ENCODE peak calls at places on chromosomes 6 and 20, in four cellular contexts. Y is stomach, O is pancreas, J is breast epithelium. F is an unnamed sample.

GRCh38 chr6:46024122-46024769 is 8.6 kb upstream of the CLIC5 start:
- DNase-seq in Y (no peak), O (no peak), J (no peak), F (no peak)

GRCh38 chr6:71403422-71404134 is 115.0 kb downstream of the OGFRL1 start:
- DNase-seq in Y (no peak), O (no peak), J (no peak), F (no peak)

GRCh38 chr6:45054610-45055009 is 273.5 kb upstream of the RUNX2 start:
- DNase-seq in Y (no peak), O (no peak), J (no peak), F (no peak)

GRCh38 chr6:14476793-14477531 is 359.4 kb downstream of the CD83 start:
- DNase-seq in Y (peak; percentile 51), O (peak; percentile 55), J (peak; percentile 39), F (no peak)

GRCh38 chr6:168288781-168289570 is 30.6 kb downstream of the DACT2 start:
- DNase-seq in Y (no peak), O (no peak), J (no peak), F (no peak)

GRCh38 chr20:5078399-5078958 is 41.3 kb downstream of the PCNA start:
- DNase-seq in Y (peak; percentile 75), O (no peak), J (peak; percentile 40), F (peak; percentile 55)

GRCh38 chr20:51121272-51121671 is 98.4 kb upstream of the KCNG1 start:
- DNase-seq in Y (no peak), O (no peak), J (no peak), F (no peak)

GRCh38 chr6:71239694-71240093 is 48.9 kb upstream of the OGFRL1 start:
- DNase-seq in Y (no peak), O (no peak), J (no peak), F (no peak)

GRCh38 chr6:4504700-4505099 is 271.5 kb upstream of the CDYL start:
- DNase-seq in Y (no peak), O (no peak), J (no peak), F (no peak)

GRCh38 chr6:155528982-155529453 is 73.4 kb upstream of the NOX3 start:
- DNase-seq in Y (no peak), O (no peak), J (no peak), F (no peak)

GRCh38 chr6:71124340-71124739 is 164.3 kb upstream of the OGFRL1 start:
- DNase-seq in Y (no peak), O (no peak), J (no peak), F (no peak)

DNA sequence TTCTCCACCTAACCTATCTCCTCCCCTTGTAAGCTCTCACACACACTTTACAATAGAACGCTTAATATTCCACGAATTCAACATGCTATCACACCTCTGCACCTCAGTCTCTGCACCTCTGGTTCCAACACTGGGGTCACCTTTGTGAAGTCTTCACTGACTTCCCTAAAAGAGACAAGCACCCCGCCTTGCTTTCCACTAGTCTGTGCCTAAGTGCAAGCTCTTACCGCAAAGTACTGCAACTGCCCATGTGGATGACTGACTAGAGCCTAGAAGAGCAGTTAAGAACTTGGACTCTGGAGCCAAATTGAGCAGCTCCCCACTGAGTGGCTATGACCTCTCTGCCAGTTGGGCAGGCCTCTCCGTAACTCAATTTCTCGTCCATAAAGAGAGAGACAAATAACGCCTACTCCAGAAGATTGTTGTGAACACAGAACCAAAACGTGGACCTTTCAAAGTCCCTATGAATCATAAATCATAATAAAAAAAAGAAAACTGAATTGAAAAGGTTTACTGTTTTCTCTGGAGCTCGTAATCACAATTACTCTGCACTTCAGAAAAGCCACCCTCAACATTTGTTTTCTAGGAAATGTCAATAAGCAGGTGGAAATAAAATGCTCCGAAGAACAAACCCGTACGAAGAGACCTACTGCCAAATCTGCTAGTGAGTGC is 1.2 kb downstream of the IFNGR1 start:
- DNase-seq in Y (no peak), O (no peak), J (no peak), F (no peak)
- H3K27ac ChIP-seq in Y (peak overlapping the region; percentile 99), O (peak overlapping the region; percentile 97), J (peak overlapping the region; percentile 100), F (peak overlapping the region; percentile 90)

GRCh38 chr6:32983964-32984638 is 15.7 kb downstream of the BRD2 start:
- DNase-seq in Y (no peak), O (no peak), J (no peak), F (no peak)
- H3K4me1 ChIP-seq in Y (peaks cover 51% of the 10 kb centered on the region), O (peaks cover 32% of the 10 kb centered on the region), J (no peaks in the 10 kb centered on the region), F (no peaks in the 10 kb centered on the region)

GRCh38 chr20:6925744-6926278 is 158.3 kb downstream of the BMP2 start:
- DNase-seq in Y (no peak), O (no peak), J (no peak), F (no peak)
- H3K27ac ChIP-seq in Y (no peak overlapping the region), O (no peak overlapping the region), J (no peak overlapping the region), F (no peak overlapping the region)

GRCh38 chr6:41599836-41600445 is 38.3 kb upstream of the MDFI start:
- DNase-seq in Y (no peak), O (no peak), J (no peak), F (no peak)
- H3K4me1 ChIP-seq in Y (peaks cover 20% of the 10 kb centered on the region), O (no peaks in the 10 kb centered on the region), J (no peaks in the 10 kb centered on the region), F (no peaks in the 10 kb centered on the region)

GRCh38 chr20:32510120-32510600 is 75.0 kb downstream of the NOL4L start:
- DNase-seq in Y (no peak), O (no peak), J (no peak), F (no peak)

GRCh38 chr20:32506721-32507120 is 78.4 kb downstream of the NOL4L start:
- DNase-seq in Y (no peak), O (no peak), J (no peak), F (no peak)

GRCh38 chr20:32507998-32508774 is 76.9 kb downstream of the NOL4L start:
- DNase-seq in Y (no peak), O (no peak), J (no peak), F (no peak)

GRCh38 chr20:32509639-32510066 is 75.5 kb downstream of the NOL4L start:
- DNase-seq in Y (no peak), O (no peak), J (peak; percentile 50), F (peak; percentile 61)

DNA sequence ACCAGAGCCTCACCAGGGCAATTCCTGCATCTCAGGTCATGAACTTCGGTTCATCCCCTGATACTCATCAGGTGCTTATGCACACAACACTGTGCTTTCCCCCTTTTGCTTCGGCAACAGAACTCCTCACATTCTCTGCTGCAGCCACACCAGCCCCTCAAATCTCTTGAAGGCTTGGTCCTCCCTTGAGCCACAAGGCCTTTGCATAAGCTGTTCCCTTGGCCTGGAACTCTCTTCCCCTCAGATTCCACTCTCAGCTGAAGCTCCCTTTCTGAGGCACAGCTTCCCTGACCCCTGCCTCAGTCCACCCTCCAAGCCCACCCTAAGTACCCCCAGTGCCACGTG is 76.4 kb downstream of the NOL4L start:
- DNase-seq in Y (no peak), O (no peak), J (no peak), F (no peak)
- H3K27ac ChIP-seq in Y (no peak overlapping the region), O (no peak overlapping the region), J (no peak overlapping the region), F (peak overlapping the region; percentile 63)

F was measured in effector memory CD4-positive, alpha-beta T cell.